ENCODE peak calls at places on chromosomes 4 and X, in five cellular contexts. C, S, D, I and U are unnamed samples. For H3K4me1, the result is how much of the 10 kb centered on the place peaks cover.

GRCh38 chr4:63786181-63786580 is 623.1 kb downstream of the TECRL start:
- DNase-seq in S (no peak), C (no peak), D (no peak), I (no peak), U (no peak)

GRCh38 chrX:12319012-12319519 is 180.8 kb downstream of the FRMPD4 start:
- DNase-seq in I (no peak), C (no peak), D (peak), S (no peak), U (no peak)

GRCh38 chr4:96955691-96956090 is 1115.8 kb downstream of the PDHA2 start:
- DNase-seq in D (no peak), C (no peak), S (no peak), I (no peak), U (no peak)

GRCh38 chrX:10966057-10966456 is 145.1 kb upstream of the HCCS start:
- DNase-seq in S (no peak), C (no peak), D (no peak), I (no peak), U (no peak)

GRCh38 chrX:68936608-68937007 is 107.8 kb downstream of the EFNB1 start:
- DNase-seq in D (no peak), C (no peak), S (no peak), I (no peak), U (no peak)

GRCh38 chr4:187294861-187295260 is 571.2 kb upstream of the FAT1 start:
- DNase-seq in C (no peak), S (no peak), D (no peak), I (no peak), U (no peak)

GRCh38 chrX:120791013-120791643 is 84.5 kb downstream of the CT47B1 start:
- DNase-seq in S (peak), I (no peak), D (no peak), C (peak), U (peak)

GRCh38 chrX:36898301-36898700 is 109.9 kb upstream of the FAM47C start:
- DNase-seq in D (no peak), I (no peak), C (no peak), S (no peak), U (no peak)

GRCh38 chrX:9337056-9337455 is 127.8 kb upstream of the TBL1X start:
- DNase-seq in I (no peak), D (no peak), C (no peak), S (no peak), U (no peak)

GRCh38 chr4:185237185-185237584 is 27.8 kb downstream of the SNX25 start:
- DNase-seq in C (no peak), S (no peak), I (no peak), D (no peak), U (no peak)

GRCh38 chr4:53532521-53532920 is 58.8 kb downstream of the LNX1 start:
- DNase-seq in I (no peak), S (no peak), C (no peak), D (no peak), U (no peak)

GRCh38 chr4:119286377-119287002 is 35.4 kb downstream of the FABP2 start:
- DNase-seq in C (no peak), S (no peak), I (peak), D (peak), U (no peak)

GRCh38 chr4:166493828-166494432 is 620.9 kb downstream of the TLL1 start:
- DNase-seq in S (no peak), C (no peak), I (no peak), D (no peak), U (no peak)

GRCh38 chr4:120773641-120774040 is 148.9 kb downstream of the PRDM5 start:
- DNase-seq in S (no peak), D (no peak), I (peak), C (no peak), U (no peak)

GRCh38 chrX:9878141-9878875 is 88.8 kb upstream of the CLDN34 start:
- DNase-seq in I (no peak), S (no peak), D (no peak), C (no peak), U (no peak)

GRCh38 chrX:120677017-120677652 is 47.3 kb upstream of the C1GALT1C1 start:
- DNase-seq in S (no peak), C (no peak), D (no peak), I (no peak), U (no peak)

GRCh38 chr4:153159728-153160221 is 44.5 kb upstream of the TRIM2 start:
- DNase-seq in I (no peak), S (no peak), C (no peak), D (no peak), U (no peak)

GRCh38 chrX:75781618-75782017 is 3.4 kb downstream of the MAGEE2 start:
- DNase-seq in S (no peak), I (no peak), C (peak), D (peak), U (peak)

GRCh38 chr4:97923096-97923495 is 220.2 kb downstream of the STPG2 start:
- DNase-seq in I (no peak), C (no peak), D (no peak), S (no peak), U (no peak)

GRCh38 chrX:36957425-36958328 is 50.5 kb upstream of the FAM47C start:
- DNase-seq in D (peak), C (no peak), S (no peak), I (no peak), U (no peak)

GRCh38 chrX:111098874-111099273 is 2.9 kb downstream of the PAK3 start:
- DNase-seq in D (peak), C (no peak), I (peak), S (no peak), U (peak)

GRCh38 chr4:95539056-95539455 is 9.7 kb downstream of the UNC5C start:
- DNase-seq in D (no peak), C (no peak), I (no peak), S (no peak), U (no peak)

GRCh38 chr4:183658362-183659028 is 490 bp downstream of the RWDD4 start:
- DNase-seq in I (no peak), D (no peak), C (peak), S (no peak), U (no peak)

GRCh38 chrX:56284269-56284668 is 52.1 kb downstream of the KLF8 start:
- DNase-seq in S (no peak), C (no peak), D (no peak), I (peak), U (no peak)

DNA sequence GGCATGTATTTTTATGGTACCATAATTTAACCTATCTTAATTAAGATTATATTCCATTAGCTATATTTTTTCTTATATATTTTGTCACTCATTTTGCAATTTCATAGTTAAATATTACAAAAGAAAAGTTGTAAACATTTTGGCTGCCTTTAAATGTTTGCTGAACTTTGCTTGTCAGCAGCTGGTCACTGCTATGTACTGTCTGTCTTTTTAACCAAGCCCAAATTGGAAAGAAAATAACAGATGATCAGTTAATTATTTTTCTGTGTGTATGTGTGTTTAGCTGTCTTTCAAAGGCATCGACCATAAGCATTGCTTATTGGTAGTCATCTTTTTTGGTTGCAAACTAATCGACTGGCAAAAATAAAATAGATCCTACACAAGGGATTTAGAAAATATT is 54.4 kb upstream of the SMAD1 start:
- DNase-seq in I (no peak), S (no peak), D (no peak), C (no peak), U (no peak)
- H3K4me1 ChIP-seq in I (under half), S (under half), D (under half), C (under half), U (under half)

GRCh38 chr4:168877779-168878491 is 132.1 kb downstream of the CBR4 start:
- DNase-seq in D (peak), S (no peak), C (peak), I (no peak), U (peak)
- H3K27ac ChIP-seq in D (no peak), S (peak), C (peak), I (no peak), U (peak)

GRCh38 chr4:107034982-107035710 is 967 bp downstream of the DKK2 start:
- DNase-seq in I (no peak), D (peak), S (no peak), C (no peak), U (no peak)
- H3K4me3 ChIP-seq in I (peak), D (peak), S (peak), C (peak), U (peak)

GRCh38 chr4:74110670-74111069 is 11.7 kb upstream of the CXCL2 start:
- DNase-seq in C (no peak), I (no peak), D (no peak), S (no peak), U (no peak)

GRCh38 chr4:74109894-74110605 is 11.1 kb upstream of the CXCL2 start:
- DNase-seq in D (no peak), C (no peak), S (no peak), I (no peak), U (no peak)

GRCh38 chr4:74112399-74113090 is 13.6 kb upstream of the CXCL2 start:
- DNase-seq in D (no peak), S (no peak), C (no peak), I (no peak), U (no peak)

GRCh38 chr4:74111990-74112389 is 13.0 kb upstream of the CXCL2 start:
- DNase-seq in S (no peak), D (no peak), C (no peak), I (no peak), U (no peak)

DNA sequence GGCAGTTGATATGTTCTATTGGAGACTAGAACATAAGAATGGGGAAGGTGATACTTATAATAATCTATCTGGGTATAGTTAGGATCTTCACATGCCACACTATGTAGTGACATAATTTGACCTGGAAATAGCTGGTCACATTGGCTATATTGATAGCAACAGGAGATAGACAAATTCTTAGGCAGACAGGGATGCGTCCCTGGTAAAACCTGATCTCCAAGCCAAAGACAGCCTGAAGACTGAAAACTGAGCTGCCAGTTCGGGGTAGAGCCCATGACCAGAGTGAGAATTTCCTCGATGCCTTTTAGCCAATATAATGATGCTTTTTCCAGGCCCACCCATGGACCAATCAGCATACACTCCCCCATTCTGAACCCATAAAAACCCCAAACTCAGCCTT is 12.6 kb upstream of the CXCL2 start:
- DNase-seq in I (no peak), S (no peak), C (no peak), D (no peak), U (no peak)
- H3K4me1 ChIP-seq in I (under half), S (under half), C (half or more), D (under half), U (under half)

GRCh38 chr4:6275898-6276563 is 6.4 kb downstream of the WFS1 start:
- DNase-seq in S (no peak), C (no peak), D (no peak), I (no peak), U (peak)

GRCh38 chr4:6277139-6277802 is 7.6 kb downstream of the WFS1 start:
- DNase-seq in I (no peak), C (peak), D (no peak), S (no peak), U (peak)

GRCh38 chr4:6272863-6273660 is 3.4 kb downstream of the WFS1 start:
- DNase-seq in D (no peak), S (no peak), C (no peak), I (no peak), U (no peak)

GRCh38 chr4:6273661-6273990 is 4.0 kb downstream of the WFS1 start:
- DNase-seq in C (no peak), D (no peak), S (no peak), I (no peak), U (no peak)

DNA sequence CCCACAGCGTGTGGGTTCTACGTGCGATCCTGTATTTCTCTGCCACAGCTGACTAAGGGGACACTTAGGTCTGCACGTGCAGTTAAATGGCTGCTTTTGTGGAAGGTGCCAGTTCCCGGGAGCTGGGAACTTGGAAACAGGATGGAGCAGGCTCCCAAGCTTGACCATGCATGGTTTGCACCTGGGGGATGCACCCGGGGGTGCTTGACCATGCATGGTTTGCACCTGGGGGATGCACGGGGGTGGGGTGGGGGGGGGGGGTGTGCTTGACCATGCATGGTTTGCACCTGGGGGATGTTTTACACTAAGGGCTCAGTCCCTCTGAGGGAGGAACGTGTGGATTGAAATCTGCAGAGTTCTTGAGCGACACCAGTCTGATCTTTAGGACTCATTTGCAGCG is 5.7 kb downstream of the WFS1 start:
- DNase-seq in S (no peak), D (no peak), C (no peak), I (no peak), U (no peak)
- H3K27ac ChIP-seq in S (no peak), D (no peak), C (no peak), I (no peak), U (peak)

GRCh38 chr4:174154455-174154854 is 129.0 kb downstream of the FBXO8 start:
- DNase-seq in I (no peak), D (no peak), C (peak), S (no peak), U (no peak)
- H3K4me3 ChIP-seq in I (no peak), D (no peak), C (peak), S (no peak), U (peak)

GRCh38 chrX:85020216-85020615 is 16.5 kb downstream of the APOOL start:
- DNase-seq in I (no peak), D (no peak), C (no peak), S (no peak), U (no peak)
- H3K4me1 ChIP-seq in I (under half), D (under half), C (under half), S (under half), U (under half)

DNA sequence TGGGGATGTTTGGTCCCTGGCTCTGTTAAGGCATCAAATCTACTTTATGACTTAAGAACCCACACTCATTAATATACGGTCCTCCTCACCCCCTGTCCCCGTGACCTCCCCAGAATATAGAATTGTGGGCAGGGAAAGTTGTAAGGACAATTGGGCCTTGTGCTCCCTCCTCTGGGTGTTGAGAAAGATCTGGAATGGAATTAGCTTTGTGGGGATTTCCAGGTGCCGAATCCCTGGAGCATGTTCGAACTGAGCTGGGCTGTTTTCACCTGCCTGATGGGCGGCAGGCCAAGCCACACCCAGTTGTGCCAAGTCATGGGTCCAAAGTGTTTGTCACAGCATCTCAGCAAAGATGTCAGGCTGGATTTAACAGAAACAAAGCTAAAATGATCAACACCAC is 349.3 kb upstream of the KLF3 start:
- DNase-seq in C (no peak), S (no peak), D (no peak), I (no peak), U (no peak)
- H3K27ac ChIP-seq in C (no peak), S (peak), D (no peak), I (no peak), U (no peak)

GRCh38 chr4:42761804-42762203 is 104.9 kb upstream of the ATP8A1 start:
- DNase-seq in C (no peak), S (no peak), I (no peak), D (no peak), U (no peak)
- H3K4me3 ChIP-seq in C (no peak), S (no peak), I (no peak), D (no peak), U (no peak)